ENCODE peak calls at places on chromosomes 1 and 21, in eight cellular contexts. Q is brain microvascular endothelial cell, W is T follicular helper cell, D is hepatic stellate cell, Y is EL, E is neural crest cell, S is NCI-H748 treated with DMSO at 0.1 percent for 48 hours, T is NCI-H2081. V is an unnamed sample.
A peak's percentile ranks its signal among the peaks of the same experiment; 100 is the strongest.

GRCh38 chr1:20398744-20399143 is 87.3 kb downstream of the CAMK2N1 start:
- DNase-seq in T (no peak), Y (no peak), W (no peak), S (no peak), D (no peak), E (no peak), Q (no peak), V (no peak)

GRCh38 chr1:25017436-25018109 is 87.5 kb upstream of the RUNX3 start:
- DNase-seq in D (peak; percentile 26), E (no peak), W (no peak), Q (peak; percentile 74), Y (peak; percentile 31), T (no peak), S (no peak), V (no peak)

GRCh38 chr1:168261390-168261789 is 19.3 kb upstream of the TBX19 start:
- DNase-seq in T (no peak), Q (peak; percentile 8), Y (peak; percentile 73), S (no peak), E (no peak), D (peak; percentile 46), W (no peak), V (no peak)

GRCh38 chr1:84691139-84691783 is 1.0 kb upstream of the SSX2IP start:
- DNase-seq in Y (no peak), D (no peak), Q (no peak), S (no peak), W (no peak), E (no peak), T (no peak), V (no peak)

GRCh38 chr1:155591770-155592169 is 18.2 kb upstream of the MSTO1 start:
- DNase-seq in D (peak; percentile 31), Y (peak; percentile 61), W (no peak), T (peak; percentile 74), S (peak; percentile 73), E (no peak), Q (peak; percentile 40), V (no peak)

GRCh38 chr21:33299181-33299752 is 25.5 kb upstream of the IFNAR1 start:
- DNase-seq in Y (no peak), D (no peak), W (peak; percentile 19), S (no peak), Q (no peak), E (no peak), T (no peak), V (no peak)

GRCh38 chr1:2232916-2233438 is 4.9 kb downstream of the SKI start:
- DNase-seq in Y (no peak), W (no peak), S (no peak), D (no peak), T (no peak), Q (no peak), E (no peak), V (no peak)

GRCh38 chr1:201361652-201362504 is 15.6 kb downstream of the TNNT2 start:
- DNase-seq in S (no peak), Y (peak; percentile 57), W (no peak), E (peak; percentile 65), T (peak; percentile 28), Q (no peak), D (peak; percentile 89), V (peak; percentile 94)

GRCh38 chr1:220430059-220430458 is 97.9 kb upstream of the MARK1 start:
- DNase-seq in W (no peak), S (no peak), D (no peak), T (no peak), Q (no peak), Y (peak; percentile 37), E (no peak), V (no peak)

GRCh38 chr1:181768216-181768929 is 285.1 kb downstream of the CACNA1E start:
- DNase-seq in W (no peak), Q (no peak), S (no peak), E (no peak), Y (no peak), D (no peak), T (no peak), V (no peak)

GRCh38 chr1:232726048-232726779 is 79.0 kb upstream of the MAP10 start:
- DNase-seq in D (no peak), W (no peak), T (no peak), Y (peak; percentile 81), E (no peak), Q (no peak), S (no peak), V (no peak)

GRCh38 chr1:61141288-61142044 is 59.1 kb downstream of the NFIA start:
- DNase-seq in Y (peak; percentile 43), T (peak; percentile 90), D (no peak), Q (no peak), W (no peak), S (peak; percentile 87), E (no peak), V (no peak)

GRCh38 chr1:65425697-65426096 is 5.2 kb downstream of the LEPR start:
- DNase-seq in E (no peak), W (no peak), Q (peak; percentile 78), T (no peak), Y (peak; percentile 95), D (peak; percentile 67), S (no peak), V (no peak)

GRCh38 chr1:6625579-6626149 is 996 bp downstream of the THAP3 start:
- DNase-seq in S (no peak), Y (peak; percentile 51), E (peak; percentile 11), T (no peak), Q (peak; percentile 41), W (no peak), D (peak; percentile 77), V (no peak)

GRCh38 chr1:194161591-194161990 is 975.2 kb upstream of the B3GALT2 start:
- DNase-seq in Y (peak; percentile 25), Q (no peak), D (no peak), W (no peak), S (no peak), E (no peak), T (no peak), V (no peak)

GRCh38 chr1:94111879-94112278 is 9.1 kb downstream of the ABCA4 start:
- DNase-seq in S (no peak), Q (no peak), E (no peak), D (no peak), Y (no peak), T (no peak), W (no peak), V (no peak)

GRCh38 chr1:198936371-198937083 is 297.7 kb downstream of the PTPRC start:
- DNase-seq in D (peak; percentile 12), E (no peak), S (peak; percentile 1), Y (peak; percentile 56), Q (peak; percentile 11), T (peak; percentile 43), W (no peak), V (no peak)

GRCh38 chr1:204706838-204707509 is 21.4 kb upstream of the LRRN2 start:
- DNase-seq in W (no peak), T (no peak), E (no peak), Y (no peak), Q (no peak), S (no peak), D (no peak), V (no peak)

GRCh38 chr1:119648620-119649004 is 546 bp upstream of the ZNF697 start:
- DNase-seq in S (no peak), W (no peak), T (no peak), Y (no peak), E (no peak), Q (no peak), D (peak; percentile 27), V (no peak)

GRCh38 chr1:115227683-115228082 is 110.4 kb downstream of the NGF start:
- DNase-seq in E (no peak), S (no peak), Q (no peak), D (no peak), W (no peak), Y (peak; percentile 80), T (no peak), V (no peak)

GRCh38 chr1:177334276-177334675 is 163.5 kb downstream of the BRINP2 start:
- DNase-seq in D (no peak), E (no peak), T (peak; percentile 15), S (no peak), Y (peak; percentile 1), Q (peak; percentile 11), W (no peak), V (no peak)

GRCh38 chr1:180181048-180181447 is 26.4 kb downstream of the QSOX1 start:
- DNase-seq in E (peak; percentile 49), Q (peak; percentile 37), Y (peak; percentile 22), T (peak; percentile 20), W (no peak), D (no peak), S (no peak), V (no peak)

GRCh38 chr1:34770891-34771508 is 10.0 kb upstream of the GJB3 start:
- DNase-seq in T (no peak), Q (no peak), E (no peak), D (no peak), W (no peak), S (no peak), Y (no peak), V (no peak)